ENCODE peak calls at places on chromosome 7, in seven cellular contexts. E is pancreas, I is GM12865, F is AG09309, S is MM.1S, B is upper lobe of right lung, T is psoas muscle. K is an unnamed sample.

GRCh38 chr7:114818501-114818900 is 103.4 kb upstream of the MDFIC start:
- DNase-seq in E (no peak), I (no peak), F (peak), S (no peak), B (no peak), T (no peak), K (peak)

GRCh38 chr7:157699357-157700013 is 362.7 kb downstream of the DNAJB6 start:
- DNase-seq in E (no peak), I (no peak), F (no peak), S (no peak), B (peak), T (no peak), K (no peak)

GRCh38 chr7:148700693-148701092 is 2.0 kb downstream of the CUL1 start:
- DNase-seq in E (no peak), I (peak), F (no peak), S (peak), B (no peak), T (no peak), K (no peak)

GRCh38 chr7:97639036-97639435 is 92.8 kb upstream of the TAC1 start:
- DNase-seq in E (peak), I (no peak), F (no peak), S (no peak), B (no peak), T (no peak), K (peak)

GRCh38 chr7:158187055-158187770 is 400.4 kb downstream of the PTPRN2 start:
- DNase-seq in E (no peak), I (no peak), F (no peak), S (no peak), B (no peak), T (no peak), K (no peak)

GRCh38 chr7:880450-880849 is 4.1 kb downstream of the GET4 start:
- DNase-seq in E (no peak), I (no peak), F (no peak), S (no peak), B (no peak), T (peak), K (no peak)

GRCh38 chr7:109190766-109191165 is 621.1 kb downstream of the DNAJB9 start:
- DNase-seq in E (no peak), I (no peak), F (no peak), S (no peak), B (no peak), T (no peak), K (no peak)

GRCh38 chr7:83936056-83936703 is 258.4 kb downstream of the SEMA3A start:
- DNase-seq in E (peak), I (peak), F (peak), S (peak), B (no peak), T (peak), K (peak)

GRCh38 chr7:93574646-93575554 is at the start of gene CALCR:
- DNase-seq in E (no peak), I (no peak), F (no peak), S (no peak), B (peak), T (no peak), K (no peak)

GRCh38 chr7:99380032-99380822 is 5.7 kb downstream of the ARPC1B start:
- DNase-seq in E (no peak), I (peak), F (no peak), S (no peak), B (no peak), T (no peak), K (no peak)

GRCh38 chr7:144487906-144488305 is 84.4 kb upstream of the NOBOX start:
- DNase-seq in E (no peak), I (no peak), F (no peak), S (no peak), B (no peak), T (no peak), K (no peak)

GRCh38 chr7:157188091-157188665 is 49.5 kb downstream of the UBE3C start:
- DNase-seq in E (no peak), I (no peak), F (no peak), S (no peak), B (no peak), T (no peak), K (no peak)

GRCh38 chr7:44103941-44104879 is at the start of gene AEBP1:
- DNase-seq in E (no peak), I (no peak), F (no peak), S (no peak), B (peak), T (peak), K (no peak)

GRCh38 chr7:81159402-81159801 is 240.6 kb upstream of the SEMA3C start:
- DNase-seq in E (no peak), I (no peak), F (no peak), S (no peak), B (no peak), T (no peak), K (no peak)

GRCh38 chr7:75762350-75762917 is 9.6 kb downstream of the CCL26 start:
- DNase-seq in E (no peak), I (peak), F (peak), S (peak), B (no peak), T (no peak), K (no peak)

GRCh38 chr7:111362660-111363059 is 199.6 kb downstream of the IMMP2L start:
- DNase-seq in E (no peak), I (no peak), F (no peak), S (no peak), B (no peak), T (no peak), K (no peak)

GRCh38 chr7:133796778-133797177 is 330.4 kb upstream of the LRGUK start:
- DNase-seq in E (no peak), I (no peak), F (no peak), S (no peak), B (no peak), T (no peak), K (no peak)

GRCh38 chr7:101108330-101108857 is 18.5 kb upstream of the SERPINE1 start:
- DNase-seq in E (no peak), I (peak), F (no peak), S (no peak), B (no peak), T (peak), K (peak)

GRCh38 chr7:45651056-45651444 is 76.9 kb downstream of the ADCY1 start:
- DNase-seq in E (no peak), I (no peak), F (no peak), S (no peak), B (no peak), T (no peak), K (no peak)

GRCh38 chr7:82050134-82050533 is 280.3 kb upstream of the HGF start:
- DNase-seq in E (no peak), I (no peak), F (peak), S (no peak), B (no peak), T (no peak), K (no peak)

GRCh38 chr7:80411621-80412020 is 100.2 kb downstream of the GNAT3 start:
- DNase-seq in E (no peak), I (no peak), F (no peak), S (no peak), B (no peak), T (no peak), K (no peak)

GRCh38 chr7:151984612-151985011 is 28.4 kb downstream of the GALNTL5 start:
- DNase-seq in E (no peak), I (no peak), F (no peak), S (no peak), B (no peak), T (no peak), K (no peak)
- TF ChIP-seq CTCF in E (no peak), I (no peak), F (no peak), S (no peak), B (no peak), T (no peak), K (no peak)

GRCh38 chr7:28957064-28957821 is 887 bp downstream of the TRIL start:
- DNase-seq in E (peak), I (no peak), F (no peak), S (no peak), B (peak), T (peak), K (no peak)
- H3K4me3 ChIP-seq in E (peak), I (no peak), F (no peak), S (no peak), B (peak), T (peak), K (peak)

GRCh38 chr7:73578342-73579124 is at the start of gene TBL2:
- DNase-seq in E (peak), I (peak), F (peak), S (peak), B (peak), T (peak), K (peak)
- TF ChIP-seq CTCF in E (no peak), I (no peak), F (no peak), S (peak), B (peak), T (peak), K (no peak)

GRCh38 chr7:20795881-20796280 is 9.2 kb upstream of the SP8 start:
- DNase-seq in E (no peak), I (no peak), F (no peak), S (no peak), B (no peak), T (no peak), K (no peak)
- H3K4me3 ChIP-seq in E (no peak), I (no peak), F (no peak), S (no peak), B (no peak), T (no peak), K (no peak)

GRCh38 chr7:48424731-48425130 is 253.5 kb downstream of the ABCA13 start:
- DNase-seq in E (no peak), I (peak), F (no peak), S (peak), B (no peak), T (no peak), K (no peak)
- TF ChIP-seq CTCF in E (no peak), I (peak), F (no peak), S (peak), B (peak), T (no peak), K (peak)

GRCh38 chr7:107469836-107470416 is at the start of gene GPR22:
- DNase-seq in E (no peak), I (no peak), F (no peak), S (no peak), B (no peak), T (no peak), K (no peak)

GRCh38 chr7:107467972-107468371 is 1.9 kb upstream of the GPR22 start:
- DNase-seq in E (no peak), I (no peak), F (no peak), S (no peak), B (no peak), T (no peak), K (no peak)

GRCh38 chr7:107472116-107472515 is 2.3 kb downstream of the GPR22 start:
- DNase-seq in E (no peak), I (no peak), F (no peak), S (no peak), B (no peak), T (no peak), K (no peak)

GRCh38 chr7:107471292-107472070 is 1.6 kb downstream of the GPR22 start:
- DNase-seq in E (no peak), I (no peak), F (no peak), S (no peak), B (no peak), T (no peak), K (no peak)

GRCh38 chr7:107468824-107469223 is 1.0 kb upstream of the GPR22 start:
- DNase-seq in E (no peak), I (no peak), F (no peak), S (no peak), B (no peak), T (no peak), K (no peak)
- H3K4me3 ChIP-seq in E (no peak), I (no peak), F (no peak), S (no peak), B (no peak), T (no peak), K (no peak)

GRCh38 chr7:96415293-96415940 is 93.5 kb upstream of the SLC25A13 start:
- DNase-seq in E (no peak), I (no peak), F (no peak), S (no peak), B (no peak), T (no peak), K (no peak)
- TF ChIP-seq CTCF in E (no peak), I (no peak), F (no peak), S (no peak), B (no peak), T (no peak), K (no peak)

GRCh38 chr7:129597672-129598071 is 13.8 kb upstream of the NRF1 start:
- DNase-seq in E (no peak), I (no peak), F (no peak), S (no peak), B (no peak), T (no peak), K (no peak)

GRCh38 chr7:129605038-129605437 is 6.5 kb upstream of the NRF1 start:
- DNase-seq in E (no peak), I (no peak), F (no peak), S (no peak), B (no peak), T (no peak), K (no peak)

GRCh38 chr7:129599174-129599573 is 12.3 kb upstream of the NRF1 start:
- DNase-seq in E (no peak), I (no peak), F (no peak), S (no peak), B (no peak), T (no peak), K (no peak)
- H3K4me3 ChIP-seq in E (no peak), I (no peak), F (no peak), S (no peak), B (no peak), T (no peak), K (no peak)